ENCODE peak calls at places on chromosomes 11 and 22, in ten cellular contexts. One of them, this sample, is unnamed.

GRCh38 chr11:134397304-134398078 is 14.6 kb downstream of the B3GAT1 start:
- DNase-seq in aorta: no peak
- DNase-seq in HTR-8/SVneo: no peak
- DNase-seq in activated naive CD4-positive, alpha-beta T cell treated with anti-CD3 and anti-CD28 coated beads for 36 hours: no peak
- DNase-seq in left ventricle myocardium superior: no peak
- DNase-seq in NCI-H2029: no peak
- DNase-seq in stimulated activated CD4-positive, alpha-beta T cell treated with anti-CD3 and anti-CD28 coated beads, Interleukin-1b, Interleukin-23, amount 100 ng/mL, for 4 hours: no peak
- DNase-seq in iris pigment epithelial cell: no peak
- DNase-seq in nucleus accumbens: no peak
- DNase-seq in SW480: no peak
- DNase-seq in this sample: no peak

GRCh38 chr11:30585892-30586250 is 282 bp downstream of the MPPED2 start:
- DNase-seq in aorta: peak
- DNase-seq in HTR-8/SVneo: no peak
- DNase-seq in activated naive CD4-positive, alpha-beta T cell treated with anti-CD3 and anti-CD28 coated beads for 36 hours: peak
- DNase-seq in left ventricle myocardium superior: peak
- DNase-seq in NCI-H2029: no peak
- DNase-seq in stimulated activated CD4-positive, alpha-beta T cell treated with anti-CD3 and anti-CD28 coated beads, Interleukin-1b, Interleukin-23, amount 100 ng/mL, for 4 hours: no peak
- DNase-seq in iris pigment epithelial cell: no peak
- DNase-seq in nucleus accumbens: no peak
- DNase-seq in SW480: no peak
- DNase-seq in this sample: no peak

GRCh38 chr11:46381836-46382643 is 571 bp downstream of the MDK start:
- DNase-seq in aorta: peak
- DNase-seq in HTR-8/SVneo: no peak
- DNase-seq in activated naive CD4-positive, alpha-beta T cell treated with anti-CD3 and anti-CD28 coated beads for 36 hours: peak
- DNase-seq in left ventricle myocardium superior: no peak
- DNase-seq in NCI-H2029: no peak
- DNase-seq in stimulated activated CD4-positive, alpha-beta T cell treated with anti-CD3 and anti-CD28 coated beads, Interleukin-1b, Interleukin-23, amount 100 ng/mL, for 4 hours: no peak
- DNase-seq in iris pigment epithelial cell: no peak
- DNase-seq in nucleus accumbens: no peak
- DNase-seq in SW480: no peak
- DNase-seq in this sample: no peak

GRCh38 chr11:969651-970205 is 44.1 kb downstream of the AP2A2 start:
- DNase-seq in aorta: no peak
- DNase-seq in HTR-8/SVneo: no peak
- DNase-seq in activated naive CD4-positive, alpha-beta T cell treated with anti-CD3 and anti-CD28 coated beads for 36 hours: no peak
- DNase-seq in left ventricle myocardium superior: no peak
- DNase-seq in NCI-H2029: no peak
- DNase-seq in stimulated activated CD4-positive, alpha-beta T cell treated with anti-CD3 and anti-CD28 coated beads, Interleukin-1b, Interleukin-23, amount 100 ng/mL, for 4 hours: no peak
- DNase-seq in iris pigment epithelial cell: no peak
- DNase-seq in nucleus accumbens: no peak
- DNase-seq in SW480: no peak
- DNase-seq in this sample: no peak

GRCh38 chr11:20353829-20354434 is 9.6 kb upstream of the HTATIP2 start:
- DNase-seq in aorta: no peak
- DNase-seq in HTR-8/SVneo: no peak
- DNase-seq in activated naive CD4-positive, alpha-beta T cell treated with anti-CD3 and anti-CD28 coated beads for 36 hours: peak
- DNase-seq in left ventricle myocardium superior: no peak
- DNase-seq in NCI-H2029: peak
- DNase-seq in stimulated activated CD4-positive, alpha-beta T cell treated with anti-CD3 and anti-CD28 coated beads, Interleukin-1b, Interleukin-23, amount 100 ng/mL, for 4 hours: peak
- DNase-seq in iris pigment epithelial cell: peak
- DNase-seq in nucleus accumbens: no peak
- DNase-seq in SW480: peak
- DNase-seq in this sample: no peak

GRCh38 chr22:38220163-38220562 is 18.4 kb downstream of the MAFF start:
- DNase-seq in aorta: no peak
- DNase-seq in HTR-8/SVneo: no peak
- DNase-seq in activated naive CD4-positive, alpha-beta T cell treated with anti-CD3 and anti-CD28 coated beads for 36 hours: no peak
- DNase-seq in left ventricle myocardium superior: no peak
- DNase-seq in NCI-H2029: no peak
- DNase-seq in stimulated activated CD4-positive, alpha-beta T cell treated with anti-CD3 and anti-CD28 coated beads, Interleukin-1b, Interleukin-23, amount 100 ng/mL, for 4 hours: no peak
- DNase-seq in iris pigment epithelial cell: no peak
- DNase-seq in nucleus accumbens: no peak
- DNase-seq in SW480: no peak
- DNase-seq in this sample: no peak

GRCh38 chr11:121291896-121292502 is 572 bp upstream of the SC5D start:
- DNase-seq in aorta: no peak
- DNase-seq in HTR-8/SVneo: no peak
- DNase-seq in activated naive CD4-positive, alpha-beta T cell treated with anti-CD3 and anti-CD28 coated beads for 36 hours: peak
- DNase-seq in left ventricle myocardium superior: no peak
- DNase-seq in NCI-H2029: no peak
- DNase-seq in stimulated activated CD4-positive, alpha-beta T cell treated with anti-CD3 and anti-CD28 coated beads, Interleukin-1b, Interleukin-23, amount 100 ng/mL, for 4 hours: no peak
- DNase-seq in iris pigment epithelial cell: no peak
- DNase-seq in nucleus accumbens: no peak
- DNase-seq in SW480: peak
- DNase-seq in this sample: no peak

GRCh38 chr11:130213143-130213978 is 53.8 kb downstream of the ST14 start:
- DNase-seq in aorta: peak
- DNase-seq in HTR-8/SVneo: peak
- DNase-seq in activated naive CD4-positive, alpha-beta T cell treated with anti-CD3 and anti-CD28 coated beads for 36 hours: peak
- DNase-seq in left ventricle myocardium superior: peak
- DNase-seq in NCI-H2029: peak
- DNase-seq in stimulated activated CD4-positive, alpha-beta T cell treated with anti-CD3 and anti-CD28 coated beads, Interleukin-1b, Interleukin-23, amount 100 ng/mL, for 4 hours: peak
- DNase-seq in iris pigment epithelial cell: peak
- DNase-seq in nucleus accumbens: no peak
- DNase-seq in SW480: peak
- DNase-seq in this sample: peak

GRCh38 chr22:18152519-18152918 is 2.5 kb downstream of the USP18 start:
- DNase-seq in aorta: peak
- DNase-seq in HTR-8/SVneo: no peak
- DNase-seq in activated naive CD4-positive, alpha-beta T cell treated with anti-CD3 and anti-CD28 coated beads for 36 hours: peak
- DNase-seq in left ventricle myocardium superior: no peak
- DNase-seq in NCI-H2029: no peak
- DNase-seq in stimulated activated CD4-positive, alpha-beta T cell treated with anti-CD3 and anti-CD28 coated beads, Interleukin-1b, Interleukin-23, amount 100 ng/mL, for 4 hours: no peak
- DNase-seq in iris pigment epithelial cell: no peak
- DNase-seq in nucleus accumbens: no peak
- DNase-seq in SW480: no peak
- DNase-seq in this sample: no peak

GRCh38 chr22:49976439-49977175 is 16.0 kb downstream of the PIM3 start:
- DNase-seq in aorta: peak
- DNase-seq in HTR-8/SVneo: no peak
- DNase-seq in activated naive CD4-positive, alpha-beta T cell treated with anti-CD3 and anti-CD28 coated beads for 36 hours: peak
- DNase-seq in left ventricle myocardium superior: no peak
- DNase-seq in NCI-H2029: no peak
- DNase-seq in stimulated activated CD4-positive, alpha-beta T cell treated with anti-CD3 and anti-CD28 coated beads, Interleukin-1b, Interleukin-23, amount 100 ng/mL, for 4 hours: peak
- DNase-seq in iris pigment epithelial cell: no peak
- DNase-seq in nucleus accumbens: no peak
- DNase-seq in SW480: no peak
- DNase-seq in this sample: peak

GRCh38 chr11:93089474-93090102 is 108.2 kb downstream of the SLC36A4 start:
- DNase-seq in aorta: no peak
- DNase-seq in HTR-8/SVneo: no peak
- DNase-seq in activated naive CD4-positive, alpha-beta T cell treated with anti-CD3 and anti-CD28 coated beads for 36 hours: peak
- DNase-seq in left ventricle myocardium superior: no peak
- DNase-seq in NCI-H2029: no peak
- DNase-seq in stimulated activated CD4-positive, alpha-beta T cell treated with anti-CD3 and anti-CD28 coated beads, Interleukin-1b, Interleukin-23, amount 100 ng/mL, for 4 hours: no peak
- DNase-seq in iris pigment epithelial cell: peak
- DNase-seq in nucleus accumbens: no peak
- DNase-seq in SW480: peak
- DNase-seq in this sample: no peak

GRCh38 chr22:36257948-36258674 is 5.2 kb downstream of the APOL1 start:
- DNase-seq in aorta: no peak
- DNase-seq in HTR-8/SVneo: no peak
- DNase-seq in activated naive CD4-positive, alpha-beta T cell treated with anti-CD3 and anti-CD28 coated beads for 36 hours: no peak
- DNase-seq in left ventricle myocardium superior: no peak
- DNase-seq in NCI-H2029: no peak
- DNase-seq in stimulated activated CD4-positive, alpha-beta T cell treated with anti-CD3 and anti-CD28 coated beads, Interleukin-1b, Interleukin-23, amount 100 ng/mL, for 4 hours: no peak
- DNase-seq in iris pigment epithelial cell: no peak
- DNase-seq in nucleus accumbens: no peak
- DNase-seq in SW480: no peak
- DNase-seq in this sample: no peak

GRCh38 chr11:9251306-9251705 is 13.8 kb downstream of the DENND5A start:
- DNase-seq in aorta: no peak
- DNase-seq in HTR-8/SVneo: peak
- DNase-seq in activated naive CD4-positive, alpha-beta T cell treated with anti-CD3 and anti-CD28 coated beads for 36 hours: peak
- DNase-seq in left ventricle myocardium superior: no peak
- DNase-seq in NCI-H2029: no peak
- DNase-seq in stimulated activated CD4-positive, alpha-beta T cell treated with anti-CD3 and anti-CD28 coated beads, Interleukin-1b, Interleukin-23, amount 100 ng/mL, for 4 hours: no peak
- DNase-seq in iris pigment epithelial cell: no peak
- DNase-seq in nucleus accumbens: no peak
- DNase-seq in SW480: no peak
- DNase-seq in this sample: no peak

GRCh38 chr11:66466225-66467033 is at the start of gene PELI3:
- DNase-seq in aorta: peak
- DNase-seq in HTR-8/SVneo: peak
- DNase-seq in activated naive CD4-positive, alpha-beta T cell treated with anti-CD3 and anti-CD28 coated beads for 36 hours: peak
- DNase-seq in left ventricle myocardium superior: peak
- DNase-seq in NCI-H2029: peak
- DNase-seq in stimulated activated CD4-positive, alpha-beta T cell treated with anti-CD3 and anti-CD28 coated beads, Interleukin-1b, Interleukin-23, amount 100 ng/mL, for 4 hours: peak
- DNase-seq in iris pigment epithelial cell: peak
- DNase-seq in nucleus accumbens: peak
- DNase-seq in SW480: peak
- DNase-seq in this sample: peak

GRCh38 chr22:39712938-39713525 is 142.5 kb downstream of the CACNA1I start:
- DNase-seq in aorta: peak
- DNase-seq in HTR-8/SVneo: no peak
- DNase-seq in activated naive CD4-positive, alpha-beta T cell treated with anti-CD3 and anti-CD28 coated beads for 36 hours: no peak
- DNase-seq in left ventricle myocardium superior: no peak
- DNase-seq in NCI-H2029: no peak
- DNase-seq in stimulated activated CD4-positive, alpha-beta T cell treated with anti-CD3 and anti-CD28 coated beads, Interleukin-1b, Interleukin-23, amount 100 ng/mL, for 4 hours: no peak
- DNase-seq in iris pigment epithelial cell: no peak
- DNase-seq in nucleus accumbens: no peak
- DNase-seq in SW480: no peak
- DNase-seq in this sample: no peak

GRCh38 chr22:38414009-38414395 is 41.0 kb downstream of the KCNJ4 start:
- DNase-seq in aorta: peak
- DNase-seq in HTR-8/SVneo: no peak
- DNase-seq in activated naive CD4-positive, alpha-beta T cell treated with anti-CD3 and anti-CD28 coated beads for 36 hours: no peak
- DNase-seq in left ventricle myocardium superior: no peak
- DNase-seq in NCI-H2029: no peak
- DNase-seq in stimulated activated CD4-positive, alpha-beta T cell treated with anti-CD3 and anti-CD28 coated beads, Interleukin-1b, Interleukin-23, amount 100 ng/mL, for 4 hours: no peak
- DNase-seq in iris pigment epithelial cell: no peak
- DNase-seq in nucleus accumbens: no peak
- DNase-seq in SW480: no peak
- DNase-seq in this sample: no peak